ENCODE peak calls at places on chromosomes 16 and 17, in ten cellular contexts. T, N, C, V, O, R, Y, D, W and Z are unnamed samples.

GRCh38 chr17:51778842-51779241 is 379.7 kb downstream of the CA10 start:
- DNase-seq in T (no peak), N (no peak), C (no peak), V (no peak), O (no peak), R (no peak), Y (no peak), D (no peak), W (no peak), Z (no peak)

GRCh38 chr17:71974051-71974450 is 146.8 kb upstream of the SOX9 start:
- DNase-seq in T (no peak), N (no peak), C (no peak), V (no peak), O (no peak), R (no peak), Y (no peak), D (no peak), W (no peak), Z (no peak)

GRCh38 chr17:21228111-21228510 is 14.2 kb upstream of the TMEM11 start:
- DNase-seq in T (no peak), N (no peak), C (no peak), V (no peak), O (no peak), R (no peak), Y (no peak), D (no peak), W (no peak), Z (no peak)

GRCh38 chr17:40417258-40417608 is 463 bp downstream of the TOP2A start:
- DNase-seq in T (no peak), N (peak; percentile 71), C (peak; percentile 31), V (no peak), O (no peak), R (no peak), Y (no peak), D (peak; percentile 60), W (no peak), Z (peak; percentile 46)

GRCh38 chr17:41367426-41368075 is 2.1 kb downstream of the KRT33B start:
- DNase-seq in T (no peak), N (no peak), C (no peak), V (no peak), O (no peak), R (no peak), Y (no peak), D (no peak), W (peak; percentile 4), Z (no peak)

GRCh38 chr16:10921536-10922327 is 20.5 kb downstream of the DEXI start:
- DNase-seq in T (no peak), N (no peak), C (no peak), V (no peak), O (no peak), R (no peak), Y (no peak), D (no peak), W (no peak), Z (no peak)

GRCh38 chr16:85306071-85306792 is 194.0 kb upstream of the CIBAR2 start:
- DNase-seq in T (peak; percentile 69), N (peak; percentile 54), C (peak; percentile 86), V (no peak), O (peak; percentile 97), R (peak; percentile 72), Y (peak; percentile 87), D (no peak), W (peak; percentile 56), Z (no peak)

GRCh38 chr17:3911271-3912053 is 4.8 kb downstream of the P2RX1 start:
- DNase-seq in T (no peak), N (no peak), C (peak; percentile 60), V (no peak), O (no peak), R (peak; percentile 74), Y (peak; percentile 72), D (peak; percentile 55), W (no peak), Z (no peak)

GRCh38 chr16:73216932-73217331 is 169.0 kb upstream of the ZFHX3 start:
- DNase-seq in T (no peak), N (no peak), C (no peak), V (no peak), O (no peak), R (no peak), Y (no peak), D (no peak), W (no peak), Z (no peak)

GRCh38 chr16:73214825-73215481 is 167.0 kb upstream of the ZFHX3 start:
- DNase-seq in T (no peak), N (no peak), C (no peak), V (no peak), O (no peak), R (no peak), Y (no peak), D (no peak), W (peak; percentile 86), Z (no peak)

GRCh38 chr16:73219176-73219575 is 171.2 kb upstream of the ZFHX3 start:
- DNase-seq in T (no peak), N (no peak), C (no peak), V (no peak), O (no peak), R (no peak), Y (no peak), D (no peak), W (no peak), Z (no peak)

GRCh38 chr16:73215482-73216377 is 167.8 kb upstream of the ZFHX3 start:
- DNase-seq in T (no peak), N (no peak), C (no peak), V (no peak), O (no peak), R (no peak), Y (no peak), D (no peak), W (no peak), Z (no peak)

DNA sequence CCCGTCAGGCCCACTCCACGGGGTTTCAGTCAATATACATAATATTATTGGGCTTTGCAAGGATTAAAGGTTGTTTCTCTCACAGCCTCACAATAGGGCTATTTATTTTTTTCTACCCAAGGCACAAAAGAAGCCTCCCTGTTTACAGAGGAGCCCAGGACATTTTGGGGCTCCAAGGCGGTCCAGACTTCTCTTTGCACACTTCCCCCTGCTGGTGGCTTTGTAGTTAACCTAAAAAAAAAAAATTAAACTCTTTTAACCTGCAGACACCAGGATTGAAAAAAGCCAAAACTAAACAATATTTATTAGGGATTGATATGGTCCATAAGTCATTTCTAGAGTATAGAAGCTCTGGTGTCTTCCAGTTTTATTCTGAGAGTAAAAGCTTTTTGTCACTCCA is 169.7 kb upstream of the ZFHX3 start:
- DNase-seq in T (no peak), N (peak; percentile 67), C (no peak), V (no peak), O (no peak), R (no peak), Y (no peak), D (peak; percentile 68), W (no peak), Z (no peak)
- TF ChIP-seq CTCF in T (no peak), N (peak; percentile 61), C (no peak), V (peak; percentile 51), O (no peak), R (no peak), Y (no peak), D (peak; percentile 69), W (peak; percentile 24), Z (peak; percentile 60)

GRCh38 chr16:57734308-57734924 is 1.2 kb upstream of the KATNB1 start:
- DNase-seq in T (no peak), N (no peak), C (peak; percentile 37), V (no peak), O (no peak), R (no peak), Y (no peak), D (no peak), W (no peak), Z (no peak)

GRCh38 chr16:57734925-57735754 is 430 bp upstream of the KATNB1 start:
- DNase-seq in T (peak; percentile 97), N (peak; percentile 100), C (peak; percentile 98), V (peak; percentile 97), O (peak; percentile 100), R (peak; percentile 94), Y (peak; percentile 97), D (peak; percentile 99), W (peak; percentile 100), Z (peak; percentile 95)

GRCh38 chr16:57735755-57736418 is at the start of gene KATNB1:
- DNase-seq in T (no peak), N (no peak), C (no peak), V (no peak), O (peak; percentile 88), R (no peak), Y (no peak), D (peak; percentile 46), W (no peak), Z (no peak)

GRCh38 chr16:57738844-57739243 is 3.3 kb downstream of the KATNB1 start:
- DNase-seq in T (no peak), N (no peak), C (no peak), V (no peak), O (no peak), R (no peak), Y (no peak), D (no peak), W (no peak), Z (no peak)

DNA sequence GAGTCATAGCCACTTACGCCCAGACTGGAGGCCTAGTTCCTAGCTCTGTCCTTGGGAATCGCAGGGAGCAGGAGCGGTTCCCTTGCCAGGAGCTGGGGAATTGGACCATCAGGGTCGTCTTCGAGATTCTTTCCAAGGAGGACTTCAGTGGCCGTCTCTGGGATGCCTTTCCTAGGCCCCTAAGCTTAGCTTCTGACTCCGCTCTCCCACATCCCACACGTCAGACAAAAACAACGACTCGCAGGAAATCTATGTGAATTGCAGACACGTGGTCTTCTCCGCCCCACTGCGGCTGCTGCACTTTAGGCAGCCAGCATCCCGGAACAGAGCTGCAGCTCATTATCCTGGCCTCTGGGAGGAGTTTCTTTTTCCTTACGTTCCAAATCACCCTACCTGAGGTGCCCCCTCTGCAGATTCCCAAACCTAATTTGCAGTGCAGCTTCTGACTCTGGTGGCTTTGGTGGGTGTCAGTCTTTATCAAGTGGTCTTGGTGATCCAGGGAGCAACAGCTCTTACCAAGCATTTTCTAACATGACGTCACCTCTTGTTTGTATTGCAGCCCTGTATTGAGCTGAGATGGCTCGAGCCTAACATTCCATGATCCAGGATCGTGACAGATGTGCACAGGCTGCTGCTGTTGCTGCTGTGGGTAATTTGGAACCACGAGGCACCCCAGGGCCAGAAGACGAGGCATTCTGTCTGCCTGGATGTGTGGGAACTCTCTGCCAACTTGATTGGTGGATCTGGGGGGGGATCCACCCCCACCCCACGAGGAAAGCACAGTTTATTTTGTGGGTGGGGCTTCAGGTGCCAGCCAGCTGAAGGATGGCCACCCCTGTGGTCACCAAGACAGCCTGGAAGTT is 1.1 kb downstream of the KATNB1 start:
- DNase-seq in T (no peak), N (peak; percentile 67), C (peak; percentile 71), V (no peak), O (peak; percentile 90), R (no peak), Y (peak; percentile 55), D (peak; percentile 73), W (peak; percentile 73), Z (no peak)
- TF ChIP-seq CTCF in T (no peak), N (no peak), C (no peak), V (peak; percentile 23), O (no peak), R (no peak), Y (peak; percentile 48), D (peak; percentile 12), W (peak; percentile 32), Z (no peak)

GRCh38 chr16:31199430-31200041 is 3.0 kb downstream of the PYCARD start:
- DNase-seq in T (no peak), N (no peak), C (no peak), V (no peak), O (no peak), R (no peak), Y (no peak), D (no peak), W (no peak), Z (no peak)

GRCh38 chr16:31201511-31202401 is 804 bp downstream of the PYCARD start:
- DNase-seq in T (peak; percentile 31), N (peak; percentile 20), C (peak; percentile 86), V (peak; percentile 32), O (peak; percentile 92), R (peak; percentile 31), Y (peak; percentile 85), D (peak; percentile 79), W (no peak), Z (peak; percentile 54)

GRCh38 chr16:31202402-31203385 is at the start of gene PYCARD:
- DNase-seq in T (peak; percentile 34), N (peak; percentile 49), C (peak; percentile 87), V (peak; percentile 26), O (peak; percentile 94), R (peak; percentile 61), Y (peak; percentile 82), D (peak; percentile 66), W (peak; percentile 23), Z (no peak)

GRCh38 chr16:31198207-31198882 is 4.2 kb downstream of the PYCARD start:
- DNase-seq in T (no peak), N (no peak), C (no peak), V (no peak), O (no peak), R (no peak), Y (no peak), D (no peak), W (no peak), Z (no peak)

DNA sequence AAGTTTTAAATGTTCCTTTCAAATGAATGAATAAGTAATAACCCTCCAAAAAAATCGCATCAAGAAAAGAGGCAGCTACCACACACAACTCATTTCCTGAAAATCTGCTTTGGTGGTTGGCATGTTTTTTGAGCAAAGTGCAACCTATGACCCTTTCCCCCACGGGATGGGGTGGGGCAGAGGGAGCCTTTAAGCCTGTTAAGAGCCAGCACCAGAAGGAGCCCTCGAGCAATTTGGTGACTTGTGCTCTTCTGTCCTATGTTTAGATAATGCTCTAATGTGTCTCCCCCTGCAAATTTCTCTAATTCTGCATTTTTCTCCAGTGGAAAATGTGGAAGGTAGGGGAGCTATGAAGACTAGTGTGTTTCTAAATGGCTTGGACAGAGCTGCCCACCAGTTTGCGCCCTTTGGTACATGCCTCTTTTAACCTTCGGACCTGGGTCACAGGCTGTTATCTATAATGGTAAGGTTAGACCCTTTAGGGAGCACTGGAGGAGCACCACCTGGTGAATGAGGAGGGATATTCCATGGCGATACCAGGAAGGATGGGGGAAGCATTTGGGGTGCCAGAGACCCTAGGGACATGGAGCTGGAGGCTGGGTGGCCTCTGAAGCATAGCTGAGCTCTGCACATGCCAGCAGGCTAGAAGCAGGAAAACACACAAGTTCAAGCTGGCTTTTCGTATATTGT is 1.6 kb downstream of the PYCARD start:
- DNase-seq in T (no peak), N (no peak), C (no peak), V (no peak), O (no peak), R (no peak), Y (no peak), D (no peak), W (no peak), Z (no peak)
- TF ChIP-seq CTCF in T (no peak), N (no peak), C (no peak), V (no peak), O (no peak), R (no peak), Y (no peak), D (no peak), W (no peak), Z (no peak)

GRCh38 chr16:69559164-69559563 is 6.6 kb upstream of the NFAT5 start:
- DNase-seq in T (no peak), N (no peak), C (no peak), V (no peak), O (no peak), R (no peak), Y (no peak), D (no peak), W (no peak), Z (no peak)
- TF ChIP-seq CTCF in T (no peak), N (no peak), C (no peak), V (no peak), O (no peak), R (no peak), Y (no peak), D (no peak), W (no peak), Z (no peak)